ENCODE peak calls at places on chromosome 11, in eight cellular contexts. V, F, O, U, I, Y, H and A are unnamed samples.

GRCh38 chr11:2890466-2891241 is 5.1 kb upstream of the CDKN1C start:
- DNase-seq in V (no peak), F (no peak), O (peak), U (peak), I (peak), Y (peak), H (no peak), A (no peak)

GRCh38 chr11:131859811-131860210 is 489.4 kb downstream of the NTM start:
- DNase-seq in V (no peak), F (peak), O (no peak), U (no peak), I (no peak), Y (no peak), H (no peak), A (no peak)

GRCh38 chr11:129888451-129888850 is 6.9 kb downstream of the NFRKB start:
- DNase-seq in V (no peak), F (no peak), O (no peak), U (no peak), I (no peak), Y (no peak), H (no peak), A (no peak)

GRCh38 chr11:104830080-104830479 is 68.2 kb downstream of the CASP12 start:
- DNase-seq in V (peak), F (no peak), O (peak), U (no peak), I (no peak), Y (no peak), H (no peak), A (no peak)

GRCh38 chr11:32198053-32198452 is 107.2 kb downstream of the RCN1 start:
- DNase-seq in V (no peak), F (no peak), O (no peak), U (no peak), I (no peak), Y (no peak), H (no peak), A (no peak)

GRCh38 chr11:43984519-43985385 is 42.3 kb downstream of the C11orf96 start:
- DNase-seq in V (no peak), F (no peak), O (no peak), U (peak), I (no peak), Y (no peak), H (no peak), A (no peak)

GRCh38 chr11:24890426-24890825 is 393.6 kb downstream of the LUZP2 start:
- DNase-seq in V (no peak), F (no peak), O (peak), U (no peak), I (no peak), Y (no peak), H (no peak), A (no peak)

GRCh38 chr11:86510097-86510496 is 135.4 kb downstream of the CCDC81 start:
- DNase-seq in V (no peak), F (no peak), O (no peak), U (no peak), I (no peak), Y (no peak), H (no peak), A (no peak)

GRCh38 chr11:88363566-88364169 is 26.1 kb upstream of the CTSC start:
- DNase-seq in V (peak), F (no peak), O (peak), U (no peak), I (no peak), Y (no peak), H (no peak), A (no peak)

GRCh38 chr11:66227700-66228099 is 40.7 kb upstream of the RAB1B start:
- DNase-seq in V (no peak), F (no peak), O (no peak), U (no peak), I (no peak), Y (no peak), H (no peak), A (no peak)

GRCh38 chr11:87878373-87878779 is 296.9 kb downstream of the RAB38 start:
- DNase-seq in V (peak), F (peak), O (peak), U (no peak), I (no peak), Y (no peak), H (no peak), A (no peak)

GRCh38 chr11:32829680-32830412 is at the start of gene PRRG4:
- DNase-seq in V (peak), F (no peak), O (peak), U (peak), I (peak), Y (peak), H (peak), A (peak)

GRCh38 chr11:13354335-13354734 is 76.7 kb downstream of the BMAL1 start:
- DNase-seq in V (no peak), F (no peak), O (no peak), U (no peak), I (no peak), Y (no peak), H (peak), A (no peak)
- TF ChIP-seq CTCF in V (no peak), F (peak), O (peak), U (peak), I (peak), Y (no peak), H (peak), A (no peak)

DNA sequence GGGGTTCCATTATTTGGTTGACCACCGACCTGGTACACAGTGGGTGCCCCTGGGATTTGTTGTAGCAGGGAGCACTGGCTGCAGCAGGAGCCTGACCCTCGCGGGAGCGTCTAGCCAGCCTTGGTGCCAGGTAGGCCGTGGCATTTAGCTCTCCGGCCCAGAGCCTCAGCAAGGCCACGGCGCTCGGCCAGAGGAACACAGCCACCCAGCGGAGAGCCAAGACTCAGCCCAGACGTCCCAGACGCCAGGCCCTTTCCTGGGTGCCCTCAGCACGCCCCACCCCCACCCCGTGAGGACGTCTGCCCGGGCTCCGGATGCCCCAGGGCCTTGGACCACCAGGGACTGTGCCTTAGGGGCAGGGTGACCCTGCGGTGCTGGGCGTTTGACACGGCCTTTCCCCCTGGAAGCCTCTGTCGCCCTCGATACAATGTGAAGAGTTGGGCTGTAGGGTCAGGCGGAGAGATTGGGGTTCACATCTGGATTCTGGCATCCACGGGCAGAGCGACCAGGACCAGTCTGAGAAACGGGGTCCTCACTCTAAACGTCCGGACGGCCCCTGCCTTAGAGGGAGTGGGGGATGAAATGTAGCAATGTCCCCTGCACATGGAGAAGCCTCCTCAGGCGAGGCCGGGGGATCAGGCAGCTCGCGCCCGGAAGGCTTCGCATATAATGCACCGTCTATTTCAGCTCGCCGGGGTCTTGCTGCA is 99.2 kb upstream of the FGF3 start:
- DNase-seq in V (no peak), F (no peak), O (no peak), U (peak), I (peak), Y (peak), H (peak), A (peak)
- TF ChIP-seq CTCF in V (no peak), F (no peak), O (no peak), U (no peak), I (no peak), Y (no peak), H (no peak), A (no peak)

GRCh38 chr11:61890536-61891330 is 612 bp downstream of the FADS3 start:
- DNase-seq in V (peak), F (no peak), O (peak), U (peak), I (peak), Y (peak), H (no peak), A (peak)
- TF ChIP-seq CTCF in V (no peak), F (no peak), O (peak), U (no peak), I (peak), Y (no peak), H (no peak), A (no peak)

GRCh38 chr11:30917859-30918478 is 331.8 kb upstream of the MPPED2 start:
- DNase-seq in V (peak), F (peak), O (peak), U (no peak), I (no peak), Y (no peak), H (no peak), A (no peak)
- TF ChIP-seq CTCF in V (peak), F (peak), O (peak), U (peak), I (peak), Y (peak), H (peak), A (peak)

DNA sequence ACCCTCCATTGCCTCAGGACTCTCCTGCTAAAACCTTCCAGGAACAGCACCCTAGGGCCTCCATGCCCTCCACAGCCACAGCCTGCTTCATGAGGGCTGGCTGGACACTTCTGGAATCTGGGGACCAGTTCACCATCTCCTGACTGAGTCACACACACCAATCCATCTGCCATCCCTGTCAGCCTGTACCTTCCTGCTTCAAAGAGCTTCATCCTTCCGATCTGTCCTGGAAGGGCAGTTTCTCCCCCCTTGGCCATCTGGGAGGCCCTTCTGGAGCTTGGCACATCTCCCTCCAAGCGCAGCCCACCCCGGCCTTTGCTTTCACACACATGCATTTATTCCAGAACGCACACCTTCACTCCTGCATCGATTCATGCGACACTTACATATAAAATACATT is 13.1 kb downstream of the APBB1 start:
- DNase-seq in V (no peak), F (no peak), O (no peak), U (no peak), I (no peak), Y (no peak), H (no peak), A (no peak)
- TF ChIP-seq CTCF in V (no peak), F (no peak), O (no peak), U (no peak), I (no peak), Y (no peak), H (no peak), A (no peak)

GRCh38 chr11:108895579-108896480 is 231.0 kb downstream of the DDX10 start:
- DNase-seq in V (peak), F (peak), O (peak), U (no peak), I (no peak), Y (no peak), H (no peak), A (no peak)
- TF ChIP-seq CTCF in V (no peak), F (no peak), O (no peak), U (no peak), I (no peak), Y (no peak), H (no peak), A (no peak)